ENCODE peak calls at places on chromosomes 4 and X, in four cellular contexts. D, G, Z and M are unnamed samples.

GRCh38 chrX:80388206-80388605 is 32.0 kb upstream of the TENT5D start:
- DNase-seq in Z (no peak), D (no peak), G (no peak), M (no peak)

GRCh38 chr4:1604181-1604705 is 79.9 kb downstream of the FAM53A start:
- DNase-seq in G (no peak), D (no peak), Z (no peak), M (no peak)

GRCh38 chrX:133054761-133055385 is 42.0 kb downstream of the USP26 start:
- DNase-seq in Z (no peak), G (no peak), D (no peak), M (no peak)

GRCh38 chr4:123398151-123398802 is 1.7 kb downstream of the SPRY1 start:
- DNase-seq in G (peak; percentile 88), Z (peak; percentile 68), D (peak; percentile 68), M (peak; percentile 22)

GRCh38 chrX:16114640-16115039 is 8.7 kb upstream of the GRPR start:
- DNase-seq in G (no peak), Z (peak; percentile 87), D (no peak), M (no peak)

GRCh38 chr4:183544109-183544508 is 39.3 kb downstream of the ING2 start:
- DNase-seq in Z (no peak), D (no peak), G (no peak), M (no peak)

GRCh38 chr4:1052231-1052671 is 40.8 kb downstream of the FGFRL1 start:
- DNase-seq in Z (no peak), D (no peak), G (no peak), M (no peak)

GRCh38 chr4:109276482-109277095 is 25.9 kb downstream of the COL25A1 start:
- DNase-seq in D (no peak), G (no peak), Z (no peak), M (no peak)

GRCh38 chr4:145878501-145879435 is 59.9 kb downstream of the ZNF827 start:
- DNase-seq in G (no peak), Z (peak; percentile 51), D (peak; percentile 26), M (no peak)

GRCh38 chr4:87119965-87120364 is 100.5 kb downstream of the KLHL8 start:
- DNase-seq in Z (no peak), G (no peak), D (no peak), M (no peak)